ENCODE peak calls at places on chromosomes 6 and 20, in five cellular contexts. E is hepatocyte, J is endothelial cell, U is lower lobe of right lung, I is body of pancreas. Q is an unnamed sample.

GRCh38 chr6:7050099-7050498 is 57.7 kb upstream of the RREB1 start:
- DNase-seq in U (no peak), J (no peak), E (no peak), I (no peak), Q (no peak)

GRCh38 chr6:54655162-54655561 is 191.4 kb upstream of the FAM83B start:
- DNase-seq in I (no peak), U (no peak), J (no peak), E (no peak), Q (no peak)

GRCh38 chr6:86355271-86355670 is 582.1 kb upstream of the HTR1E start:
- DNase-seq in U (no peak), E (no peak), J (no peak), I (no peak), Q (no peak)

GRCh38 chr20:17825949-17826843 is 126.4 kb downstream of the BANF2 start:
- DNase-seq in J (no peak), I (no peak), U (no peak), E (no peak), Q (no peak)

GRCh38 chr6:144619983-144620382 is 334.8 kb downstream of the UTRN start:
- DNase-seq in U (no peak), E (no peak), J (no peak), I (no peak), Q (no peak)

GRCh38 chr6:41939091-41939847 is 2.3 kb downstream of the CCND3 start:
- DNase-seq in U (peak; percentile 80), J (peak; percentile 28), E (peak; percentile 63), I (no peak), Q (no peak)

GRCh38 chr20:58892932-58893224 is 40.4 kb downstream of the GNAS start:
- DNase-seq in I (no peak), E (no peak), J (no peak), U (no peak), Q (no peak)

GRCh38 chr6:140393665-140394064 is 1019.2 kb upstream of the CITED2 start:
- DNase-seq in J (no peak), E (no peak), U (no peak), I (no peak), Q (peak; percentile 25)

GRCh38 chr20:35743693-35744491 is 1.8 kb upstream of the RBM39 start:
- DNase-seq in U (peak; percentile 58), I (no peak), J (no peak), E (no peak), Q (no peak)

GRCh38 chr6:137870744-137871247 is 3.7 kb downstream of the TNFAIP3 start:
- DNase-seq in I (no peak), J (no peak), U (no peak), E (no peak), Q (no peak)

GRCh38 chr20:3858689-3859088 is 12.1 kb downstream of the MAVS start:
- DNase-seq in J (no peak), I (no peak), U (no peak), E (no peak), Q (no peak)

GRCh38 chr20:6767536-6768227 is at the start of gene BMP2:
- DNase-seq in J (peak; percentile 54), U (peak; percentile 67), E (peak; percentile 91), I (peak; percentile 62), Q (peak; percentile 49)

GRCh38 chr6:115666997-115667396 is 393.7 kb downstream of the FRK start:
- DNase-seq in U (no peak), E (no peak), J (no peak), I (no peak), Q (no peak)

GRCh38 chr20:54220722-54221121 is 12.8 kb downstream of the PFDN4 start:
- DNase-seq in J (no peak), E (no peak), U (no peak), I (no peak), Q (no peak)

GRCh38 chr20:11776687-11777086 is 141.0 kb upstream of the BTBD3 start:
- DNase-seq in I (no peak), J (no peak), U (no peak), E (no peak), Q (no peak)

GRCh38 chr6:129882510-129883023 is 21.5 kb upstream of the TMEM244 start:
- DNase-seq in J (no peak), I (no peak), U (no peak), E (no peak), Q (no peak)

GRCh38 chr20:63625771-63626423 is 1.0 kb downstream of the GMEB2 start:
- DNase-seq in U (peak; percentile 44), I (peak; percentile 34), E (peak; percentile 56), J (peak; percentile 26), Q (peak; percentile 48)

GRCh38 chr6:154928325-154928922 is 66.7 kb upstream of the TIAM2 start:
- DNase-seq in J (peak; percentile 77), U (no peak), I (peak; percentile 53), E (peak; percentile 91), Q (peak; percentile 82)

GRCh38 chr6:111606620-111607115 is 990 bp upstream of the TRAF3IP2 start:
- DNase-seq in J (no peak), U (no peak), E (no peak), I (no peak), Q (no peak)

GRCh38 chr20:50283922-50284810 is 93.5 kb downstream of the CEBPB start:
- DNase-seq in U (peak; percentile 90), I (peak; percentile 69), J (no peak), E (peak; percentile 47), Q (peak; percentile 35)

GRCh38 chr20:18314786-18315406 is 26.6 kb downstream of the ZNF133 start:
- DNase-seq in I (no peak), J (no peak), U (no peak), E (no peak), Q (peak; percentile 23)

GRCh38 chr6:71977860-71978259 is 91.5 kb downstream of the RIMS1 start:
- DNase-seq in U (no peak), J (no peak), E (no peak), I (no peak), Q (peak; percentile 31)

GRCh38 chr20:52972190-52972937 is at the start of gene TSHZ2:
- DNase-seq in J (peak; percentile 30), E (peak; percentile 51), I (peak; percentile 51), U (no peak), Q (peak; percentile 77)

DNA sequence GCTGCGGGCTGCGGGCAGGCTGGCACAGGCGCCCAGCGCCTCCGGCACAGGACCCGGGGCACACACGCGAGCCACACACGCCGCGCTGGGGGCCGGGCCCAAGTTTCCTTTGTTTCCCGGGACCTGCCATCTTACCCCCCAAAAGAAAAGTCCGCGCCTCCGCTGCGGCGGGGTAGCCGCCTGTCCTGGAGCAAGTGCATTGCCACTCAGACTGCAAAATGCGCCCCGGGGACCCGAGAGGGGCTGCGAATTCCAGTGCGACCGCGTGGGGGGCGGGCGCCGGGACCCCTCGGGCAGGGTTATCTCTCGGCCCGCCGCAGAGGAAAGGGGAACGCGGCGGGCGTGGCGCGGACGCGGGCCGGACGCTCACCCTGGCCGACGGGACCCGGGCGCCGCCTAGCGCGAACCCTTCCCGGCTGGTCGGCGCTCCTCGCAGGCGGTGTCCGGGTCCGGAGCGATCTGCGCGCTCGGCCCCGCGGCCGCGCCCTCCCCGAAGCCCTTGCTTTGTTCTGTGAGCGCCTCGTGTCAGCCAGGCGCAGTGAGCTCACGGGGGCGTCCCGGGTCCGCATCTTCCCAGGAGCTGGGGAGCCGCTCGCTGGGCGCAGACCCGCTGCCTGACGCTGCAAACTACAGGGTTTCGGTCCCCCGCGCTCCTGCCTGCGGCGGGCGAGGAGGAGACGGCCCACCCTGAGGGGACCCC is 620 bp upstream of the CD24 start:
- DNase-seq in J (peak; percentile 82), U (peak; percentile 73), E (peak; percentile 80), I (peak; percentile 75), Q (peak; percentile 21)
- TF ChIP-seq CTCF in J (no peak), U (peak; percentile 14), E (peak; percentile 40), I (no peak), Q (no peak)

DNA sequence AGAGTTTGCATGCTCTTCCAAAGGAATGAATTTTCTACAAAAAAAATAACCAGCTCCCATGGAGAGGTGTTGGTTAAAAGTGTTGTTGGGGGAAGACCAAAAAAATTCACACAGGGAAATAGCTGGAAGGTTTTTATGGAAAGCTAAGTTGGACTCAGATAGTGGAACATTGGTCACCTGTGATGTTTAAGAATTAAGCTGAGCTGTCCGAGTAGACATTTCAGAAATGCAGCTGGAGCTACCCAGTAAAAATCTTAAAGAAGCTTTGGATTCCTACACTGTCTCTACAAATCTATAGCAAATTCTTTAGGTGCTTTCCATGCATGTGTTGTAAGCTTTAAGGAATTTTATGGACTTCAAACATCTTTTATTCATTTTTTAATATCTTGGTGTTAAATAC is 155.5 kb downstream of the THBS2 start:
- DNase-seq in I (no peak), U (no peak), J (no peak), E (no peak), Q (no peak)
- TF ChIP-seq CTCF in I (no peak), U (no peak), J (no peak), E (no peak), Q (no peak)

GRCh38 chr6:127538750-127539264 is 19.7 kb upstream of the MTCL3 start:
- DNase-seq in I (no peak), U (no peak), E (no peak), J (no peak), Q (no peak)

DNA sequence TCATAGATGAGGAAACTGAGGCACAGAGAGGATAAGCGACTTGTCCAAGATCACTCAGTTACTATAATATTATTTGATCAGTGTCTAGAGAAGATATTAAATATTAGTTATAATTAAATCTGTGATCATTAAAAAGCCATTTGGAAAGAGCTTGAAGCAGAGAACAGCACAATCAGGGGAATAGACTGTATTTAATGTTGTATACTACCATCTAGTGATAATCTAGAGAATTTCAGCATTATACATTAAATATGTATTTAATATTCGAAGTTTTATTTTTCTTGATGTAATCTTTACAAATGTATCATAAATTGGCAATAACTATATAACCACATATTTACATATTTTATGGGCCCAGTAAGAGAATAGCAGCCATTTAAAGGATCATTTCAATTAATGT is 20.2 kb upstream of the MTCL3 start:
- DNase-seq in I (no peak), J (no peak), U (no peak), E (peak; percentile 10), Q (peak; percentile 42)
- TF ChIP-seq CTCF in I (peak; percentile 45), J (no peak), U (peak; percentile 46), E (peak; percentile 57), Q (peak; percentile 61)

GRCh38 chr6:56433119-56433518 is 185.7 kb upstream of the COL21A1 start:
- DNase-seq in E (no peak), U (no peak), J (no peak), I (no peak), Q (no peak)
- TF ChIP-seq CTCF in E (no peak), U (no peak), J (no peak), I (no peak), Q (no peak)

GRCh38 chr6:37693079-37693478 is 4.6 kb downstream of the MDGA1 start:
- DNase-seq in I (no peak), E (no peak), J (no peak), U (no peak), Q (no peak)
- TF ChIP-seq CTCF in I (no peak), E (no peak), J (no peak), U (no peak), Q (no peak)

DNA sequence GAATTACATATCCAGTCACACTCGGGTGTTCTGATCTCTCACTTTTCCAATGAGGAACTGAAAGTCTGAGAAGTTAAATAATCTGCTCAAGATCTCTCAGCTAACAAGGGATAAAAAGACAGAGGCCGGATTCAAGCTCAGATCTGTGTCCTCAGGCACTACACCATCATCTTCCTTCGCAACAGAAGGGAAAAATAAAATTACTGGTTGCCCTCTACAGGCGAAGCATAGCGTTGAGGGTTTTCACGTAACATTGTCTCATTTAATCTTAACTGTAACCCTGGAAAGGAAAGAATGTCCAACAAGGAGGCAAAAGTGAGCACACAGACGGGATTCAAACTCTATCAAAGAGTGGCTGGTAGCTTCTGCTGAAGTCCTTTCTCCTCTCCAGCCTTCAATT is 67.8 kb upstream of the ANKEF1 start:
- DNase-seq in E (no peak), J (no peak), I (no peak), U (no peak), Q (peak; percentile 32)
- TF ChIP-seq CTCF in E (peak; percentile 33), J (peak; percentile 38), I (no peak), U (no peak), Q (peak; percentile 59)